ENCODE peak calls at places on chromosomes 12 and 14, in seven cellular contexts. P is AG10803, J is HCT116, B is neural crest cell, C is GM12864, U is spleen, D is endothelial cell of umbilical vein. H is an unnamed sample.
A peak's percentile ranks its signal among the peaks of the same experiment; 100 is the strongest.

GRCh38 chr14:62162998-62163589 is 400.9 kb downstream of the SNAPC1 start:
- DNase-seq in U (no peak), J (peak; percentile 23), P (peak; percentile 43), B (peak; percentile 28), D (peak; percentile 46), C (peak; percentile 1), H (peak; percentile 39)

GRCh38 chr12:28219827-28220226 is 29.6 kb downstream of the CCDC91 start:
- DNase-seq in J (no peak), B (no peak), U (no peak), D (no peak), P (no peak), C (no peak), H (no peak)

GRCh38 chr14:42014301-42014700 is 407.6 kb downstream of the LRFN5 start:
- DNase-seq in D (no peak), B (no peak), P (no peak), U (no peak), C (no peak), J (no peak), H (no peak)

GRCh38 chr12:43273467-43273866 is 278.5 kb downstream of the ADAMTS20 start:
- DNase-seq in P (no peak), D (peak; percentile 59), C (no peak), J (no peak), B (no peak), U (no peak), H (no peak)

GRCh38 chr12:113933201-113933786 is 32.8 kb downstream of the RBM19 start:
- DNase-seq in B (peak; percentile 21), D (no peak), C (no peak), J (no peak), U (no peak), P (peak; percentile 64), H (no peak)

GRCh38 chr14:30223385-30223785 is 295.7 kb upstream of the PRKD1 start:
- DNase-seq in C (no peak), P (peak; percentile 80), B (no peak), U (no peak), J (peak; percentile 10), D (peak; percentile 97), H (no peak)

GRCh38 chr12:48979602-48980388 is 1.7 kb downstream of the WNT1 start:
- DNase-seq in J (no peak), C (no peak), B (no peak), D (no peak), U (peak; percentile 86), P (no peak), H (peak; percentile 55)

GRCh38 chr14:50345891-50346422 is 33.8 kb downstream of the DMAC2L start:
- DNase-seq in P (no peak), C (no peak), D (peak; percentile 58), U (no peak), B (no peak), J (no peak), H (no peak)

GRCh38 chr14:75454963-75455546 is 27.2 kb downstream of the JDP2 start:
- DNase-seq in P (peak; percentile 82), J (no peak), C (no peak), B (no peak), U (no peak), D (no peak), H (no peak)

GRCh38 chr12:47885012-47885501 is 19.7 kb downstream of the VDR start:
- DNase-seq in D (no peak), U (no peak), J (no peak), C (no peak), P (no peak), B (no peak), H (peak; percentile 71)

GRCh38 chr12:6965026-6965661 is 5.3 kb downstream of the PHB2 start:
- DNase-seq in J (peak; percentile 79), P (peak; percentile 85), B (peak; percentile 84), D (peak; percentile 80), C (no peak), U (peak; percentile 97), H (peak; percentile 84)

GRCh38 chr12:69623970-69624369 is 13.3 kb upstream of the LRRC10 start:
- DNase-seq in J (no peak), D (no peak), B (no peak), C (no peak), U (no peak), P (no peak), H (no peak)

GRCh38 chr12:13887774-13888388 is 93.5 kb downstream of the GRIN2B start:
- DNase-seq in P (no peak), B (no peak), J (no peak), C (no peak), U (no peak), D (no peak), H (no peak)

GRCh38 chr12:78359530-78359929 is 505.0 kb upstream of the SYT1 start:
- DNase-seq in J (no peak), U (no peak), D (no peak), B (no peak), C (no peak), P (peak; percentile 50), H (no peak)

GRCh38 chr12:124640096-124640495 is 72.7 kb upstream of the NCOR2 start:
- DNase-seq in J (no peak), D (peak; percentile 26), C (no peak), U (no peak), P (peak; percentile 44), B (no peak), H (no peak)

GRCh38 chr12:62006076-62006732 is 254.0 kb upstream of the USP15 start:
- DNase-seq in P (peak; percentile 58), J (peak; percentile 45), B (peak; percentile 22), C (no peak), U (no peak), D (peak; percentile 42), H (peak; percentile 44)

GRCh38 chr14:22973217-22974032 is 8.9 kb downstream of the AJUBA start:
- DNase-seq in D (peak; percentile 72), B (peak; percentile 61), U (no peak), J (no peak), C (no peak), P (peak; percentile 70), H (peak; percentile 63)

GRCh38 chr12:91098942-91099341 is 12.4 kb downstream of the LUM start:
- DNase-seq in D (no peak), C (no peak), B (no peak), J (peak; percentile 24), P (peak; percentile 94), U (no peak), H (no peak)

GRCh38 chr14:99515301-99516155 is 34.3 kb downstream of the CCNK start:
- DNase-seq in P (no peak), U (peak; percentile 67), B (no peak), D (no peak), J (no peak), C (no peak), H (no peak)

GRCh38 chr14:99518441-99519346 is 37.5 kb downstream of the CCNK start:
- DNase-seq in D (peak; percentile 55), J (peak; percentile 23), P (peak; percentile 32), B (peak; percentile 86), U (peak; percentile 93), C (no peak), H (peak; percentile 91)

GRCh38 chr14:99517643-99518381 is 36.6 kb downstream of the CCNK start:
- DNase-seq in C (no peak), U (peak; percentile 73), B (no peak), D (no peak), J (no peak), P (no peak), H (no peak)

GRCh38 chr14:99516156-99517045 is 35.2 kb downstream of the CCNK start:
- DNase-seq in P (no peak), J (no peak), U (peak; percentile 77), B (no peak), C (no peak), D (no peak), H (no peak)

GRCh38 chr14:99517046-99517642 is 35.9 kb downstream of the CCNK start:
- DNase-seq in P (no peak), J (no peak), C (no peak), D (no peak), B (no peak), U (peak; percentile 69), H (no peak)
- TF ChIP-seq CTCF in P (no peak), J (no peak), C (no peak), D (no peak), B (no peak), U (no peak), H (no peak)

GRCh38 chr14:31932675-31933074 is 144.4 kb upstream of the ARHGAP5 start:
- DNase-seq in P (no peak), B (no peak), U (no peak), D (no peak), J (no peak), C (no peak), H (no peak)
- TF ChIP-seq CTCF in P (no peak), B (no peak), U (no peak), D (no peak), J (no peak), C (no peak), H (no peak)

GRCh38 chr12:67728296-67728666 is 79.7 kb downstream of the DYRK2 start:
- DNase-seq in U (no peak), D (no peak), J (no peak), P (no peak), B (no peak), C (no peak), H (no peak)

GRCh38 chr12:67735868-67736267 is 87.3 kb downstream of the DYRK2 start:
- DNase-seq in U (no peak), B (no peak), P (no peak), J (no peak), C (no peak), D (no peak), H (no peak)

GRCh38 chr12:67727652-67728295 is 79.2 kb downstream of the DYRK2 start:
- DNase-seq in J (no peak), U (no peak), P (no peak), D (no peak), B (no peak), C (no peak), H (no peak)

GRCh38 chr12:67726868-67727267 is 78.3 kb downstream of the DYRK2 start:
- DNase-seq in J (no peak), P (no peak), C (no peak), U (no peak), B (no peak), D (no peak), H (no peak)

GRCh38 chr12:67732857-67733256 is 84.3 kb downstream of the DYRK2 start:
- DNase-seq in P (no peak), B (no peak), J (no peak), C (no peak), D (no peak), U (no peak), H (no peak)
- TF ChIP-seq CTCF in P (no peak), B (no peak), J (no peak), C (no peak), D (no peak), U (no peak), H (no peak)

GRCh38 chr14:106308839-106309389 is 782.5 kb downstream of the TMEM121 start:
- DNase-seq in C (peak; percentile 60), D (no peak), P (no peak), B (no peak), U (peak; percentile 85), J (no peak), H (peak; percentile 70)
- TF ChIP-seq CTCF in C (peak; percentile 100), D (peak; percentile 51), P (peak; percentile 17), B (peak; percentile 42), U (peak; percentile 59), J (peak; percentile 99), H (peak; percentile 84)

GRCh38 chr12:99386907-99387306 is 260.6 kb upstream of the GARIN6 start:
- DNase-seq in D (no peak), P (peak; percentile 31), J (peak; percentile 28), B (no peak), C (peak; percentile 25), U (no peak), H (peak; percentile 28)
- TF ChIP-seq CTCF in D (no peak), P (peak; percentile 48), J (peak; percentile 48), B (peak; percentile 63), C (peak; percentile 68), U (no peak), H (peak; percentile 35)

GRCh38 chr12:46401703-46402102 is 29.1 kb upstream of the SLC38A2 start:
- DNase-seq in D (peak; percentile 49), B (no peak), U (no peak), P (peak; percentile 79), C (no peak), J (no peak), H (no peak)
- TF ChIP-seq CTCF in D (no peak), B (no peak), U (no peak), P (peak; percentile 53), C (no peak), J (no peak), H (no peak)

H was measured in GM10248.